ENCODE peak calls at places on chromosomes 7 and 10, in seven cellular contexts. W is IMR-90; X is CD4-positive, CD25-positive, alpha-beta regulatory T cell; S is neural progenitor cell; G is substantia nigra; F is upper lobe of left lung; N is right cardiac atrium. T is an unnamed sample.

GRCh38 chr7:3087243-3087642 is 43.6 kb upstream of the CARD11 start:
- DNase-seq in F (no peak), W (peak; percentile 20), S (peak; percentile 11), X (no peak), N (no peak), G (no peak), T (no peak)

GRCh38 chr7:91267558-91267955 is 3.3 kb downstream of the FZD1 start:
- DNase-seq in S (no peak), X (no peak), W (peak; percentile 75), F (no peak), G (no peak), N (no peak), T (no peak)

GRCh38 chr7:132402751-132403245 is 173.5 kb downstream of the PLXNA4 start:
- DNase-seq in X (no peak), W (no peak), S (no peak), F (peak; percentile 24), G (peak; percentile 46), N (peak; percentile 68), T (no peak)

GRCh38 chr10:131943021-131943814 is 38.5 kb downstream of the BNIP3 start:
- DNase-seq in X (no peak), F (no peak), W (no peak), N (no peak), G (peak; percentile 36), S (peak; percentile 71), T (no peak)

GRCh38 chr10:78543749-78544446 is 510.2 kb downstream of the RPS24 start:
- DNase-seq in F (no peak), G (peak; percentile 50), X (no peak), S (peak; percentile 38), N (peak; percentile 90), W (peak; percentile 94), T (no peak)

GRCh38 chr10:74227697-74228424 is 76.8 kb downstream of the ADK start:
- DNase-seq in G (no peak), W (peak; percentile 62), F (no peak), X (peak; percentile 27), S (no peak), N (no peak), T (no peak)

GRCh38 chr7:1112625-1113547 is 25.0 kb downstream of the GPER1 start:
- DNase-seq in S (no peak), G (no peak), W (no peak), X (no peak), N (no peak), F (peak; percentile 74), T (no peak)

GRCh38 chr10:129796611-129797420 is 167.3 kb downstream of the EBF3 start:
- DNase-seq in G (no peak), W (no peak), X (no peak), F (no peak), S (no peak), N (no peak), T (peak; percentile 16)

GRCh38 chr10:19658131-19658530 is 158.1 kb upstream of the PLXDC2 start:
- DNase-seq in N (no peak), X (no peak), W (peak; percentile 68), F (no peak), S (no peak), G (no peak), T (no peak)

GRCh38 chr10:117626228-117626627 is 83.7 kb downstream of the EMX2 start:
- DNase-seq in S (no peak), N (no peak), F (no peak), X (no peak), G (no peak), W (no peak), T (no peak)

GRCh38 chr7:99090811-99091582 is 52.9 kb downstream of the SMURF1 start:
- DNase-seq in S (no peak), N (no peak), X (no peak), F (no peak), W (peak; percentile 20), G (no peak), T (no peak)

GRCh38 chr7:25009271-25009670 is 29.3 kb upstream of the OSBPL3 start:
- DNase-seq in S (no peak), W (peak; percentile 98), G (no peak), N (no peak), F (no peak), X (no peak), T (no peak)

GRCh38 chr10:79387466-79387973 is 40.3 kb downstream of the PPIF start:
- DNase-seq in G (no peak), X (no peak), S (no peak), W (no peak), F (no peak), N (peak; percentile 16), T (no peak)

GRCh38 chr10:49393757-49394156 is 2.1 kb downstream of the DRGX start:
- DNase-seq in N (no peak), F (no peak), S (peak; percentile 31), W (no peak), X (no peak), G (no peak), T (no peak)

GRCh38 chr7:55006499-55006898 is 12.3 kb upstream of the EGFR start:
- DNase-seq in N (no peak), W (no peak), S (no peak), G (no peak), X (no peak), F (no peak), T (no peak)

GRCh38 chr10:121753726-121754476 is 155.7 kb upstream of the FGFR2 start:
- DNase-seq in F (no peak), G (no peak), X (no peak), N (no peak), S (no peak), W (peak; percentile 87), T (no peak)

GRCh38 chr10:88989824-88990527 is 622 bp upstream of the FAS start:
- DNase-seq in S (no peak), N (no peak), F (no peak), W (peak; percentile 86), X (no peak), G (no peak), T (no peak)

DNA sequence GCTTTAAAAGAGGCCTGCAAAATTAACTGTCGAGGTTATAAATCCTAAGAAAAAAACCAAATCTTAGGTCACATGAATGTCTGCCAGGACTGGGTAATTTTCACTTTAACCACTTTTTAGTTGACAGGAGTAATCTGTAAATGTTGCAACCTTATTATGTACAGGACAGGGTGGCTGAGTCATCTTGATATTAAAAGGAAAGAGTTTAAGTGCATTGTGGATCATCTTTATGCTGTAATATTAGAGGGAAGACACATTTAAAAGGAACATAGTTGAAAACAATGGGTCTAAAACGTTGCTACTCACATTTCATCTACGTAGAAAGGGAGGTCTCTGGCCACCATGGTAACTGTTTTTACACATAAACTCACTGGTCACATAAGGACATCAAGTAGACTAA is 115.5 kb downstream of the LSMEM1 start:
- DNase-seq in G (no peak), S (no peak), N (no peak), F (no peak), X (no peak), W (no peak), T (no peak)
- H3K27ac ChIP-seq in G (no peak overlapping the region), S (no peak overlapping the region), N (no peak overlapping the region), F (no peak overlapping the region), X (no peak overlapping the region), W (no peak overlapping the region), T (no peak overlapping the region)

GRCh38 chr7:139078911-139079310 is 30.6 kb downstream of the ZC3HAV1 start:
- DNase-seq in X (no peak), N (no peak), S (no peak), W (no peak), F (no peak), G (peak; percentile 22), T (no peak)
- H3K27ac ChIP-seq in X (no peak overlapping the region), N (no peak overlapping the region), S (no peak overlapping the region), W (no peak overlapping the region), F (no peak overlapping the region), G (peak overlapping the region; percentile 21), T (peak overlapping the region; percentile 11)

GRCh38 chr7:77184990-77185389 is 14.6 kb downstream of the FGL2 start:
- DNase-seq in N (no peak), F (no peak), X (no peak), W (no peak), G (no peak), S (no peak), T (no peak)
- H3K27ac ChIP-seq in N (no peak overlapping the region), F (no peak overlapping the region), X (no peak overlapping the region), W (no peak overlapping the region), G (no peak overlapping the region), S (no peak overlapping the region), T (no peak overlapping the region)

GRCh38 chr10:92413011-92413410 is 122.0 kb downstream of the MARCHF5 start:
- DNase-seq in W (no peak), S (no peak), X (no peak), N (no peak), F (no peak), G (no peak), T (no peak)

GRCh38 chr10:92418221-92418620 is 127.3 kb downstream of the MARCHF5 start:
- DNase-seq in N (no peak), F (no peak), S (no peak), G (no peak), X (no peak), W (no peak), T (no peak)

GRCh38 chr10:92410501-92410900 is 119.5 kb downstream of the MARCHF5 start:
- DNase-seq in W (no peak), F (no peak), G (no peak), S (no peak), X (no peak), N (no peak), T (no peak)

GRCh38 chr10:92411406-92411805 is 120.4 kb downstream of the MARCHF5 start:
- DNase-seq in S (no peak), X (no peak), N (no peak), G (no peak), W (no peak), F (no peak), T (no peak)

DNA sequence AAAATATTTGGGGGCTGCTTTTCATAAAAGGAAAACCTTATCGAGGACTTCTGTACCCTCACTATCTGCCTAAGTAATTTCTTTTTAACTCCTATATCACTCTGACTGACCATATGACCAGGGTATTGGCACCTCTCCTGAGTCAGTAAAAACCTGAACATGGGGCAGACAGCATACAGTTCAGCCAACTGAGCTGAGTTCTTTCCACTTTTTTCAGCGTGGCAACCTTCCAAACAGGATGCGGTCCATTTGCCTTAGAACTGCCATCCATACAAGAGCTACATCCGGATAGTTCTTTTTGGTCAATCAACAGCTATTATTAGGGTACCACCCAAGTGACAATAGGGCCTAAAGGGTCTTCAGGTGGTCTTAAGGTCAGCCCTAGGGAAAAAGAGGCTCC is 122.6 kb downstream of the MARCHF5 start:
- DNase-seq in G (no peak), F (no peak), N (no peak), W (no peak), X (no peak), S (no peak), T (no peak)
- H3K27ac ChIP-seq in G (no peak overlapping the region), F (no peak overlapping the region), N (no peak overlapping the region), W (no peak overlapping the region), X (no peak overlapping the region), S (no peak overlapping the region), T (no peak overlapping the region)

T was measured in HL-60.